ENCODE peak calls at places on chromosomes 16 and 17, in four cellular contexts. One of them, this sample, is unnamed.

GRCh38 chr16:23640669-23640958 is 496 bp downstream of the PALB2 start:
- DNase-seq in foreskin fibroblast: no peak
- DNase-seq in fibroblast of pulmonary artery: no peak
- DNase-seq in A673: peak
- DNase-seq in this sample: no peak

GRCh38 chr16:46768809-46769208 is 20.7 kb upstream of the MYLK3 start:
- DNase-seq in foreskin fibroblast: no peak
- DNase-seq in fibroblast of pulmonary artery: no peak
- DNase-seq in A673: no peak
- DNase-seq in this sample: no peak

GRCh38 chr17:1438593-1439083 is 17.4 kb downstream of the CRK start:
- DNase-seq in A673: no peak
- DNase-seq in fibroblast of pulmonary artery: peak
- DNase-seq in foreskin fibroblast: peak
- DNase-seq in this sample: no peak

GRCh38 chr17:2050246-2050866 is 4.5 kb upstream of the HIC1 start:
- DNase-seq in foreskin fibroblast: no peak
- DNase-seq in A673: peak
- DNase-seq in fibroblast of pulmonary artery: peak
- DNase-seq in this sample: peak

GRCh38 chr16:4913774-4914525 is 23.0 kb downstream of the PPL start:
- DNase-seq in fibroblast of pulmonary artery: no peak
- DNase-seq in foreskin fibroblast: no peak
- DNase-seq in A673: no peak
- DNase-seq in this sample: no peak

GRCh38 chr17:68870427-68870826 is 84.8 kb downstream of the ABCA8 start:
- DNase-seq in fibroblast of pulmonary artery: no peak
- DNase-seq in A673: no peak
- DNase-seq in foreskin fibroblast: no peak
- DNase-seq in this sample: no peak

GRCh38 chr17:21288581-21289017 is 4.1 kb downstream of the MAP2K3 start:
- DNase-seq in A673: no peak
- DNase-seq in foreskin fibroblast: no peak
- DNase-seq in fibroblast of pulmonary artery: no peak
- DNase-seq in this sample: no peak

GRCh38 chr16:1637526-1637925 is 25.4 kb downstream of the CRAMP1 start:
- DNase-seq in A673: no peak
- DNase-seq in foreskin fibroblast: no peak
- DNase-seq in fibroblast of pulmonary artery: no peak
- DNase-seq in this sample: no peak

GRCh38 chr17:55063857-55064485 is 95.4 kb downstream of the STXBP4 start:
- DNase-seq in fibroblast of pulmonary artery: no peak
- DNase-seq in A673: no peak
- DNase-seq in foreskin fibroblast: no peak
- DNase-seq in this sample: no peak

GRCh38 chr17:17813055-17813724 is 23.6 kb downstream of the SREBF1 start:
- DNase-seq in fibroblast of pulmonary artery: no peak
- DNase-seq in foreskin fibroblast: no peak
- DNase-seq in A673: peak
- DNase-seq in this sample: no peak

GRCh38 chr17:1612400-1612799 is 16.2 kb downstream of the SLC43A2 start:
- DNase-seq in A673: no peak
- DNase-seq in fibroblast of pulmonary artery: no peak
- DNase-seq in foreskin fibroblast: no peak
- DNase-seq in this sample: no peak

GRCh38 chr16:17947165-17947564 is 389.4 kb downstream of the NPIPA8 start:
- DNase-seq in foreskin fibroblast: no peak
- DNase-seq in fibroblast of pulmonary artery: no peak
- DNase-seq in A673: no peak
- DNase-seq in this sample: no peak

GRCh38 chr17:11705111-11705510 is 106.8 kb downstream of the DNAH9 start:
- DNase-seq in fibroblast of pulmonary artery: no peak
- DNase-seq in foreskin fibroblast: no peak
- DNase-seq in A673: peak
- DNase-seq in this sample: no peak

GRCh38 chr16:22664561-22664997 is 149.4 kb upstream of the HS3ST2 start:
- DNase-seq in foreskin fibroblast: no peak
- DNase-seq in fibroblast of pulmonary artery: no peak
- DNase-seq in A673: no peak
- DNase-seq in this sample: no peak

GRCh38 chr17:32487460-32488176 is 825 bp downstream of the CDK5R1 start:
- DNase-seq in foreskin fibroblast: no peak
- DNase-seq in fibroblast of pulmonary artery: no peak
- DNase-seq in A673: no peak
- DNase-seq in this sample: no peak

GRCh38 chr16:13150181-13150885 is 248.9 kb downstream of the SHISA9 start:
- DNase-seq in fibroblast of pulmonary artery: no peak
- DNase-seq in A673: no peak
- DNase-seq in foreskin fibroblast: no peak
- DNase-seq in this sample: no peak

GRCh38 chr16:72099377-72099818 is 5.8 kb downstream of the DHX38 start:
- DNase-seq in A673: peak
- DNase-seq in fibroblast of pulmonary artery: peak
- DNase-seq in foreskin fibroblast: peak
- DNase-seq in this sample: no peak

GRCh38 chr16:52271088-52271487 is 275.9 kb downstream of the TOX3 start:
- DNase-seq in foreskin fibroblast: no peak
- DNase-seq in fibroblast of pulmonary artery: no peak
- DNase-seq in A673: no peak
- DNase-seq in this sample: no peak

GRCh38 chr17:57639381-57639780 is 105.7 kb downstream of the CCDC182 start:
- DNase-seq in fibroblast of pulmonary artery: no peak
- DNase-seq in foreskin fibroblast: no peak
- DNase-seq in A673: no peak
- DNase-seq in this sample: no peak

GRCh38 chr17:35373532-35373983 is at the start of gene SLFN11:
- DNase-seq in foreskin fibroblast: peak
- DNase-seq in fibroblast of pulmonary artery: peak
- DNase-seq in A673: peak
- DNase-seq in this sample: peak

GRCh38 chr17:36652716-36653115 is 51.3 kb downstream of the MRM1 start:
- DNase-seq in fibroblast of pulmonary artery: no peak
- DNase-seq in A673: no peak
- DNase-seq in foreskin fibroblast: no peak
- DNase-seq in this sample: no peak

GRCh38 chr17:40015005-40015997 is at the start of gene CSF3:
- DNase-seq in A673: no peak
- DNase-seq in fibroblast of pulmonary artery: peak
- DNase-seq in foreskin fibroblast: no peak
- DNase-seq in this sample: no peak

GRCh38 chr16:28974007-28974436 is 556 bp upstream of the SPNS1 start:
- DNase-seq in foreskin fibroblast: peak
- DNase-seq in fibroblast of pulmonary artery: peak
- DNase-seq in A673: peak
- DNase-seq in this sample: peak

GRCh38 chr17:75557075-75557851 is 30.3 kb upstream of the MYO15B start:
- DNase-seq in foreskin fibroblast: peak
- DNase-seq in fibroblast of pulmonary artery: peak
- DNase-seq in A673: no peak
- DNase-seq in this sample: no peak

GRCh38 chr17:14953405-14953804 is 311.7 kb downstream of the PMP22 start:
- DNase-seq in fibroblast of pulmonary artery: no peak
- DNase-seq in A673: no peak
- DNase-seq in foreskin fibroblast: no peak
- DNase-seq in this sample: no peak

GRCh38 chr16:30115238-30115637 is 1.9 kb upstream of the GDPD3 start:
- DNase-seq in A673: no peak
- DNase-seq in fibroblast of pulmonary artery: no peak
- DNase-seq in foreskin fibroblast: no peak
- DNase-seq in this sample: no peak

GRCh38 chr16:1650131-1650530 is 27.9 kb upstream of the JPT2 start:
- DNase-seq in A673: peak
- DNase-seq in fibroblast of pulmonary artery: peak
- DNase-seq in foreskin fibroblast: no peak
- DNase-seq in this sample: no peak

GRCh38 chr17:55710410-55710809 is 12.3 kb downstream of the TMEM100 start:
- DNase-seq in A673: peak
- DNase-seq in foreskin fibroblast: peak
- DNase-seq in fibroblast of pulmonary artery: peak
- DNase-seq in this sample: no peak

GRCh38 chr16:9090101-9090959 is 1.1 kb upstream of the HAPSTR1 start:
- DNase-seq in fibroblast of pulmonary artery: no peak
- DNase-seq in A673: no peak
- DNase-seq in foreskin fibroblast: no peak
- DNase-seq in this sample: peak

GRCh38 chr16:82379601-82380000 is 209.6 kb upstream of the MPHOSPH6 start:
- DNase-seq in foreskin fibroblast: no peak
- DNase-seq in fibroblast of pulmonary artery: no peak
- DNase-seq in A673: no peak
- DNase-seq in this sample: no peak

GRCh38 chr16:19283637-19284036 is 1.9 kb upstream of the CLEC19A start:
- DNase-seq in A673: no peak
- DNase-seq in fibroblast of pulmonary artery: no peak
- DNase-seq in foreskin fibroblast: no peak
- DNase-seq in this sample: no peak

GRCh38 chr16:4005281-4005680 is 111.0 kb downstream of the ADCY9 start:
- DNase-seq in A673: no peak
- DNase-seq in fibroblast of pulmonary artery: no peak
- DNase-seq in foreskin fibroblast: no peak
- DNase-seq in this sample: no peak

GRCh38 chr17:44775136-44775837 is 16.5 kb downstream of the ADAM11 start:
- DNase-seq in fibroblast of pulmonary artery: peak
- DNase-seq in A673: peak
- DNase-seq in foreskin fibroblast: peak
- DNase-seq in this sample: peak

GRCh38 chr17:16440814-16441629 is 25.7 kb downstream of the TRPV2 start:
- DNase-seq in A673: no peak
- DNase-seq in foreskin fibroblast: no peak
- DNase-seq in fibroblast of pulmonary artery: no peak
- DNase-seq in this sample: no peak

GRCh38 chr17:37060966-37061365 is 112.2 kb downstream of the AATF start:
- DNase-seq in A673: no peak
- DNase-seq in fibroblast of pulmonary artery: no peak
- DNase-seq in foreskin fibroblast: no peak
- DNase-seq in this sample: no peak

GRCh38 chr17:19238167-19238505 is 970 bp downstream of the EPN2 start:
- DNase-seq in foreskin fibroblast: no peak
- DNase-seq in A673: peak
- DNase-seq in fibroblast of pulmonary artery: no peak
- DNase-seq in this sample: peak

GRCh38 chr16:31129568-31130335 is 5.8 kb downstream of the PRSS8 start:
- DNase-seq in foreskin fibroblast: no peak
- DNase-seq in A673: no peak
- DNase-seq in fibroblast of pulmonary artery: no peak
- DNase-seq in this sample: peak

GRCh38 chr16:31130336-31130812 is 5.2 kb downstream of the PRSS8 start:
- DNase-seq in foreskin fibroblast: no peak
- DNase-seq in fibroblast of pulmonary artery: no peak
- DNase-seq in A673: no peak
- DNase-seq in this sample: no peak

GRCh38 chr16:31125844-31126243 is 8.4 kb downstream of the KAT8 start:
- DNase-seq in foreskin fibroblast: no peak
- DNase-seq in A673: no peak
- DNase-seq in fibroblast of pulmonary artery: no peak
- DNase-seq in this sample: no peak

GRCh38 chr16:31128711-31129567 is 6.6 kb downstream of the PRSS8 start:
- DNase-seq in foreskin fibroblast: no peak
- DNase-seq in A673: no peak
- DNase-seq in fibroblast of pulmonary artery: no peak
- DNase-seq in this sample: peak

GRCh38 chr16:31127182-31127581 is 8.3 kb downstream of the PRSS8 start:
- DNase-seq in fibroblast of pulmonary artery: no peak
- DNase-seq in A673: no peak
- DNase-seq in foreskin fibroblast: no peak
- DNase-seq in this sample: no peak
- H3K4me3 ChIP-seq in fibroblast of pulmonary artery: no peak
- H3K4me3 ChIP-seq in A673: no peak
- H3K4me3 ChIP-seq in foreskin fibroblast: no peak
- H3K4me3 ChIP-seq in this sample: no peak

GRCh38 chr17:29706045-29706431 is 83.3 kb upstream of the CORO6 start:
- DNase-seq in fibroblast of pulmonary artery: no peak
- DNase-seq in A673: no peak
- DNase-seq in foreskin fibroblast: no peak
- DNase-seq in this sample: no peak

GRCh38 chr17:29705352-29705751 is 82.6 kb upstream of the CORO6 start:
- DNase-seq in A673: no peak
- DNase-seq in fibroblast of pulmonary artery: no peak
- DNase-seq in foreskin fibroblast: no peak
- DNase-seq in this sample: no peak

GRCh38 chr17:29710891-29711418 is 88.2 kb upstream of the CORO6 start:
- DNase-seq in A673: peak
- DNase-seq in fibroblast of pulmonary artery: no peak
- DNase-seq in foreskin fibroblast: peak
- DNase-seq in this sample: no peak

GRCh38 chr17:29709861-29710849 is 87.4 kb upstream of the CORO6 start:
- DNase-seq in A673: no peak
- DNase-seq in foreskin fibroblast: no peak
- DNase-seq in fibroblast of pulmonary artery: peak
- DNase-seq in this sample: no peak

DNA sequence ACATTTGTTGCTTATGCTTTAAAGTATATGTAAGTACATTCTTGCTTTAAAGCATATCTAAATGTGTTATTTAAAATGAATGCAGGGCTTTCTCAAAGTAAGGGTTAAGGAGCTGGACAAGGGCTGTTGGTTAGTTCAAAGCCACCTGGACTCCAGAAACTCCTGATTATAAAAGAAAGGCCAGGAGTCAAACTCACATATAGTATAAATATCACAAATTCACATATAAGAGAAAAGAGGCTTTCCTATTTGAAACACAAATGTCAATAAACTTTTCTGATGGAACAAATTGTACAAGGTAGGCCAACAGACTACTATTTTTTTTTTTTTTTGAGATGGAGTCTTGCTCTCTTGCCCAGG is 84.5 kb upstream of the CORO6 start:
- DNase-seq in A673: no peak
- DNase-seq in fibroblast of pulmonary artery: no peak
- DNase-seq in foreskin fibroblast: no peak
- DNase-seq in this sample: no peak
- H3K4me3 ChIP-seq in A673: no peak
- H3K4me3 ChIP-seq in fibroblast of pulmonary artery: no peak
- H3K4me3 ChIP-seq in foreskin fibroblast: no peak
- H3K4me3 ChIP-seq in this sample: no peak

DNA sequence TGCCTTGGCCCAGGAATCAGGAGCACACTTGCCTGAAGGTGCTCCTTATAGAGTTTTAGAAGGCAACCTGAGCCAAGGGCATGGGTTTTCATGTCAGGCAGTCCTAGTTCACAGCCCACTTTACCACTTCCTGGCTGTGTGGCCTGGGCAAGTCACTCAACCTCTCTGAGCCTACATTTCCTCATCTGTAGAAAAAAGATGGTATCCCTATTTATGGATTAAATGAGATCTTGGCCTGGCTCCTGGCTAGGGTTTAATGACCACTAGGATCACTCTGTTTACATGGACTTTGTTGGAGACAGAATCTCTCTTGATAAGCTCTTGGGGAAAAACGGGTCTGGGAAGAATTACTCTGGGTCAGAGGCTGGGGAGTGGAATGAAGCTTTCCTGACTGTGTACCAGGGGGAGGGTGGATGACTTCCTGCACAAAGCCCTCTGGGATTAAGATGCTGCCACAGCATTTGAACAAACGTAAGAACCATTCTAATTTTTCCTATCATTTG is 2.3 kb downstream of the MT2A start:
- DNase-seq in foreskin fibroblast: peak
- DNase-seq in fibroblast of pulmonary artery: peak
- DNase-seq in A673: no peak
- DNase-seq in this sample: no peak
- H3K4me3 ChIP-seq in foreskin fibroblast: peak
- H3K4me3 ChIP-seq in fibroblast of pulmonary artery: peak
- H3K4me3 ChIP-seq in A673: no peak
- H3K4me3 ChIP-seq in this sample: peak

GRCh38 chr17:79305831-79306687 is 231.4 kb downstream of the ENGASE start:
- DNase-seq in foreskin fibroblast: peak
- DNase-seq in fibroblast of pulmonary artery: peak
- DNase-seq in A673: no peak
- DNase-seq in this sample: peak
- H3K4me3 ChIP-seq in foreskin fibroblast: no peak
- H3K4me3 ChIP-seq in fibroblast of pulmonary artery: no peak
- H3K4me3 ChIP-seq in A673: no peak
- H3K4me3 ChIP-seq in this sample: peak